ENCODE peak calls at places on chromosomes 13 and 19, in eight cellular contexts. One of them, this sample, is unnamed.

GRCh38 chr13:24615114-24615513 is 65.1 kb upstream of the ATP12A start:
- DNase-seq in GM03348: no peak
- DNase-seq in stimulated activated CD4-positive, alpha-beta T cell treated with anti-CD3 and anti-CD28 coated beads, Interleukin-15, amount 100 ng/mL, for 1 hour: no peak
- DNase-seq in NCI-H1436: no peak
- DNase-seq in mesendoderm: no peak
- DNase-seq in right cardiac atrium: no peak
- DNase-seq in SK-N-SH: no peak
- DNase-seq in HTR-8/SVneo: no peak
- DNase-seq in this sample: no peak

GRCh38 chr13:43516401-43516826 is 270.4 kb downstream of the ENOX1 start:
- DNase-seq in GM03348: peak
- DNase-seq in HTR-8/SVneo: peak
- DNase-seq in SK-N-SH: no peak
- DNase-seq in mesendoderm: no peak
- DNase-seq in stimulated activated CD4-positive, alpha-beta T cell treated with anti-CD3 and anti-CD28 coated beads, Interleukin-15, amount 100 ng/mL, for 1 hour: no peak
- DNase-seq in right cardiac atrium: no peak
- DNase-seq in NCI-H1436: no peak
- DNase-seq in this sample: no peak

GRCh38 chr19:5891938-5892771 is 11.4 kb downstream of the NDUFA11 start:
- DNase-seq in SK-N-SH: peak
- DNase-seq in HTR-8/SVneo: peak
- DNase-seq in right cardiac atrium: no peak
- DNase-seq in stimulated activated CD4-positive, alpha-beta T cell treated with anti-CD3 and anti-CD28 coated beads, Interleukin-15, amount 100 ng/mL, for 1 hour: no peak
- DNase-seq in GM03348: peak
- DNase-seq in NCI-H1436: no peak
- DNase-seq in mesendoderm: peak
- DNase-seq in this sample: no peak

GRCh38 chr13:35479223-35479536 is 2.7 kb upstream of the MAB21L1 start:
- DNase-seq in GM03348: no peak
- DNase-seq in mesendoderm: peak
- DNase-seq in NCI-H1436: no peak
- DNase-seq in SK-N-SH: peak
- DNase-seq in HTR-8/SVneo: no peak
- DNase-seq in right cardiac atrium: no peak
- DNase-seq in stimulated activated CD4-positive, alpha-beta T cell treated with anti-CD3 and anti-CD28 coated beads, Interleukin-15, amount 100 ng/mL, for 1 hour: no peak
- DNase-seq in this sample: no peak

GRCh38 chr13:112905086-112905485 is 63.9 kb upstream of the MCF2L start:
- DNase-seq in SK-N-SH: no peak
- DNase-seq in mesendoderm: no peak
- DNase-seq in NCI-H1436: no peak
- DNase-seq in HTR-8/SVneo: no peak
- DNase-seq in stimulated activated CD4-positive, alpha-beta T cell treated with anti-CD3 and anti-CD28 coated beads, Interleukin-15, amount 100 ng/mL, for 1 hour: no peak
- DNase-seq in right cardiac atrium: no peak
- DNase-seq in GM03348: no peak
- DNase-seq in this sample: no peak

GRCh38 chr13:24627864-24628418 is 52.3 kb upstream of the ATP12A start:
- DNase-seq in right cardiac atrium: no peak
- DNase-seq in mesendoderm: peak
- DNase-seq in stimulated activated CD4-positive, alpha-beta T cell treated with anti-CD3 and anti-CD28 coated beads, Interleukin-15, amount 100 ng/mL, for 1 hour: no peak
- DNase-seq in NCI-H1436: peak
- DNase-seq in HTR-8/SVneo: no peak
- DNase-seq in SK-N-SH: no peak
- DNase-seq in GM03348: peak
- DNase-seq in this sample: no peak

GRCh38 chr19:2032296-2032941 is 16.9 kb upstream of the BTBD2 start:
- DNase-seq in NCI-H1436: peak
- DNase-seq in HTR-8/SVneo: peak
- DNase-seq in GM03348: peak
- DNase-seq in mesendoderm: no peak
- DNase-seq in SK-N-SH: peak
- DNase-seq in right cardiac atrium: peak
- DNase-seq in stimulated activated CD4-positive, alpha-beta T cell treated with anti-CD3 and anti-CD28 coated beads, Interleukin-15, amount 100 ng/mL, for 1 hour: no peak
- DNase-seq in this sample: no peak

GRCh38 chr13:114110091-114110829 is 22.2 kb downstream of the RASA3 start:
- DNase-seq in stimulated activated CD4-positive, alpha-beta T cell treated with anti-CD3 and anti-CD28 coated beads, Interleukin-15, amount 100 ng/mL, for 1 hour: peak
- DNase-seq in right cardiac atrium: peak
- DNase-seq in SK-N-SH: peak
- DNase-seq in NCI-H1436: no peak
- DNase-seq in HTR-8/SVneo: no peak
- DNase-seq in mesendoderm: peak
- DNase-seq in GM03348: no peak
- DNase-seq in this sample: no peak

GRCh38 chr13:110646442-110647364 is 31.4 kb downstream of the NAXD start:
- DNase-seq in SK-N-SH: no peak
- DNase-seq in right cardiac atrium: no peak
- DNase-seq in mesendoderm: no peak
- DNase-seq in GM03348: no peak
- DNase-seq in NCI-H1436: no peak
- DNase-seq in stimulated activated CD4-positive, alpha-beta T cell treated with anti-CD3 and anti-CD28 coated beads, Interleukin-15, amount 100 ng/mL, for 1 hour: no peak
- DNase-seq in HTR-8/SVneo: no peak
- DNase-seq in this sample: no peak

GRCh38 chr19:18392417-18392816 is 5.0 kb downstream of the LRRC25 start:
- DNase-seq in HTR-8/SVneo: no peak
- DNase-seq in GM03348: no peak
- DNase-seq in right cardiac atrium: peak
- DNase-seq in stimulated activated CD4-positive, alpha-beta T cell treated with anti-CD3 and anti-CD28 coated beads, Interleukin-15, amount 100 ng/mL, for 1 hour: no peak
- DNase-seq in SK-N-SH: no peak
- DNase-seq in mesendoderm: no peak
- DNase-seq in NCI-H1436: no peak
- DNase-seq in this sample: no peak